ENCODE peak calls at places on chromosomes 6 and 20, in eight cellular contexts. One of them, this sample, is unnamed.

GRCh38 chr6:18207438-18207837 is 52.2 kb downstream of the KDM1B start:
- DNase-seq in fibroblast of lung: peak
- DNase-seq in B cell: no peak
- DNase-seq in mucosa of descending colon: no peak
- DNase-seq in astrocyte of the spinal cord: no peak
- DNase-seq in brain microvascular endothelial cell: no peak
- DNase-seq in GM20000: no peak
- DNase-seq in GM10248: no peak
- DNase-seq in this sample: no peak

GRCh38 chr20:37513764-37514359 is 7.2 kb upstream of the NNAT start:
- DNase-seq in brain microvascular endothelial cell: no peak
- DNase-seq in astrocyte of the spinal cord: no peak
- DNase-seq in B cell: no peak
- DNase-seq in mucosa of descending colon: no peak
- DNase-seq in GM10248: no peak
- DNase-seq in GM20000: no peak
- DNase-seq in fibroblast of lung: no peak
- DNase-seq in this sample: no peak

GRCh38 chr6:27810768-27811298 is 101.4 kb downstream of the OR2B2 start:
- DNase-seq in mucosa of descending colon: no peak
- DNase-seq in B cell: no peak
- DNase-seq in GM10248: no peak
- DNase-seq in brain microvascular endothelial cell: no peak
- DNase-seq in GM20000: no peak
- DNase-seq in astrocyte of the spinal cord: no peak
- DNase-seq in fibroblast of lung: no peak
- DNase-seq in this sample: no peak

GRCh38 chr6:139249387-139249786 is 42.4 kb downstream of the TXLNB start:
- DNase-seq in mucosa of descending colon: no peak
- DNase-seq in B cell: no peak
- DNase-seq in GM20000: peak
- DNase-seq in fibroblast of lung: no peak
- DNase-seq in brain microvascular endothelial cell: no peak
- DNase-seq in astrocyte of the spinal cord: no peak
- DNase-seq in GM10248: no peak
- DNase-seq in this sample: peak

GRCh38 chr6:142207265-142207877 is 60.3 kb downstream of the VTA1 start:
- DNase-seq in astrocyte of the spinal cord: peak
- DNase-seq in B cell: no peak
- DNase-seq in GM10248: no peak
- DNase-seq in brain microvascular endothelial cell: peak
- DNase-seq in GM20000: no peak
- DNase-seq in fibroblast of lung: peak
- DNase-seq in mucosa of descending colon: no peak
- DNase-seq in this sample: no peak

GRCh38 chr6:22399693-22400092 is 102.9 kb upstream of the PRL start:
- DNase-seq in B cell: no peak
- DNase-seq in astrocyte of the spinal cord: peak
- DNase-seq in fibroblast of lung: peak
- DNase-seq in GM20000: no peak
- DNase-seq in brain microvascular endothelial cell: peak
- DNase-seq in GM10248: no peak
- DNase-seq in mucosa of descending colon: no peak
- DNase-seq in this sample: no peak

GRCh38 chr20:32984196-32984595 is 20.0 kb downstream of the SUN5 start:
- DNase-seq in brain microvascular endothelial cell: no peak
- DNase-seq in GM20000: no peak
- DNase-seq in B cell: no peak
- DNase-seq in fibroblast of lung: no peak
- DNase-seq in GM10248: no peak
- DNase-seq in astrocyte of the spinal cord: no peak
- DNase-seq in mucosa of descending colon: peak
- DNase-seq in this sample: no peak

GRCh38 chr6:118784641-118785164 is 109.2 kb upstream of the ASF1A start:
- DNase-seq in fibroblast of lung: no peak
- DNase-seq in GM10248: no peak
- DNase-seq in astrocyte of the spinal cord: no peak
- DNase-seq in mucosa of descending colon: no peak
- DNase-seq in brain microvascular endothelial cell: no peak
- DNase-seq in GM20000: no peak
- DNase-seq in B cell: no peak
- DNase-seq in this sample: no peak

GRCh38 chr6:74479420-74479819 is 726.4 kb downstream of the COL12A1 start:
- DNase-seq in GM10248: no peak
- DNase-seq in astrocyte of the spinal cord: no peak
- DNase-seq in fibroblast of lung: no peak
- DNase-seq in mucosa of descending colon: no peak
- DNase-seq in B cell: no peak
- DNase-seq in GM20000: no peak
- DNase-seq in brain microvascular endothelial cell: no peak
- DNase-seq in this sample: no peak

GRCh38 chr6:129895692-129896091 is 34.6 kb upstream of the TMEM244 start:
- DNase-seq in fibroblast of lung: peak
- DNase-seq in GM10248: no peak
- DNase-seq in mucosa of descending colon: no peak
- DNase-seq in GM20000: peak
- DNase-seq in brain microvascular endothelial cell: no peak
- DNase-seq in B cell: no peak
- DNase-seq in astrocyte of the spinal cord: peak
- DNase-seq in this sample: no peak

GRCh38 chr20:61487346-61488022 is 235.4 kb downstream of the CDH4 start:
- DNase-seq in fibroblast of lung: peak
- DNase-seq in mucosa of descending colon: no peak
- DNase-seq in GM20000: no peak
- DNase-seq in GM10248: no peak
- DNase-seq in B cell: no peak
- DNase-seq in brain microvascular endothelial cell: no peak
- DNase-seq in astrocyte of the spinal cord: no peak
- DNase-seq in this sample: no peak

GRCh38 chr6:131029661-131030297 is 33.3 kb downstream of the EPB41L2 start:
- DNase-seq in B cell: no peak
- DNase-seq in fibroblast of lung: peak
- DNase-seq in brain microvascular endothelial cell: peak
- DNase-seq in mucosa of descending colon: no peak
- DNase-seq in GM10248: peak
- DNase-seq in astrocyte of the spinal cord: peak
- DNase-seq in GM20000: peak
- DNase-seq in this sample: no peak

GRCh38 chr20:38833857-38834164 is 28.3 kb downstream of the PPP1R16B start:
- DNase-seq in fibroblast of lung: no peak
- DNase-seq in GM10248: peak
- DNase-seq in B cell: peak
- DNase-seq in mucosa of descending colon: no peak
- DNase-seq in brain microvascular endothelial cell: no peak
- DNase-seq in GM20000: peak
- DNase-seq in astrocyte of the spinal cord: no peak
- DNase-seq in this sample: peak

GRCh38 chr6:73109659-73110058 is 115.6 kb downstream of the KHDC1L start:
- DNase-seq in mucosa of descending colon: no peak
- DNase-seq in GM20000: no peak
- DNase-seq in astrocyte of the spinal cord: no peak
- DNase-seq in B cell: no peak
- DNase-seq in brain microvascular endothelial cell: no peak
- DNase-seq in GM10248: no peak
- DNase-seq in fibroblast of lung: no peak
- DNase-seq in this sample: no peak

GRCh38 chr20:58566981-58567380 is 51.8 kb upstream of the APCDD1L start:
- DNase-seq in GM10248: no peak
- DNase-seq in B cell: no peak
- DNase-seq in mucosa of descending colon: no peak
- DNase-seq in astrocyte of the spinal cord: no peak
- DNase-seq in fibroblast of lung: no peak
- DNase-seq in GM20000: no peak
- DNase-seq in brain microvascular endothelial cell: no peak
- DNase-seq in this sample: no peak

GRCh38 chr6:89311853-89312531 is 3.1 kb downstream of the GABRR2 start:
- DNase-seq in GM20000: no peak
- DNase-seq in astrocyte of the spinal cord: peak
- DNase-seq in fibroblast of lung: peak
- DNase-seq in B cell: no peak
- DNase-seq in brain microvascular endothelial cell: peak
- DNase-seq in mucosa of descending colon: no peak
- DNase-seq in GM10248: no peak
- DNase-seq in this sample: no peak

GRCh38 chr6:89308525-89309400 is 6.3 kb downstream of the GABRR2 start:
- DNase-seq in mucosa of descending colon: no peak
- DNase-seq in GM10248: no peak
- DNase-seq in GM20000: no peak
- DNase-seq in B cell: no peak
- DNase-seq in fibroblast of lung: no peak
- DNase-seq in brain microvascular endothelial cell: no peak
- DNase-seq in astrocyte of the spinal cord: no peak
- DNase-seq in this sample: no peak

GRCh38 chr6:89313006-89313405 is 2.1 kb downstream of the GABRR2 start:
- DNase-seq in astrocyte of the spinal cord: peak
- DNase-seq in brain microvascular endothelial cell: peak
- DNase-seq in B cell: no peak
- DNase-seq in GM10248: no peak
- DNase-seq in GM20000: no peak
- DNase-seq in fibroblast of lung: peak
- DNase-seq in mucosa of descending colon: no peak
- DNase-seq in this sample: no peak

GRCh38 chr6:89310929-89311328 is 4.2 kb downstream of the GABRR2 start:
- DNase-seq in B cell: no peak
- DNase-seq in fibroblast of lung: no peak
- DNase-seq in GM20000: no peak
- DNase-seq in GM10248: no peak
- DNase-seq in mucosa of descending colon: no peak
- DNase-seq in astrocyte of the spinal cord: peak
- DNase-seq in brain microvascular endothelial cell: no peak
- DNase-seq in this sample: no peak

GRCh38 chr6:89311530-89311852 is 3.6 kb downstream of the GABRR2 start:
- DNase-seq in fibroblast of lung: no peak
- DNase-seq in astrocyte of the spinal cord: no peak
- DNase-seq in GM20000: no peak
- DNase-seq in B cell: no peak
- DNase-seq in mucosa of descending colon: no peak
- DNase-seq in brain microvascular endothelial cell: no peak
- DNase-seq in GM10248: no peak
- DNase-seq in this sample: no peak
- TF ChIP-seq CTCF in fibroblast of lung: no peak
- TF ChIP-seq CTCF in astrocyte of the spinal cord: no peak
- TF ChIP-seq CTCF in GM20000: peak
- TF ChIP-seq CTCF in B cell: no peak
- TF ChIP-seq CTCF in mucosa of descending colon: no peak
- TF ChIP-seq CTCF in brain microvascular endothelial cell: no peak
- TF ChIP-seq CTCF in GM10248: no peak
- TF ChIP-seq CTCF in this sample: no peak

DNA sequence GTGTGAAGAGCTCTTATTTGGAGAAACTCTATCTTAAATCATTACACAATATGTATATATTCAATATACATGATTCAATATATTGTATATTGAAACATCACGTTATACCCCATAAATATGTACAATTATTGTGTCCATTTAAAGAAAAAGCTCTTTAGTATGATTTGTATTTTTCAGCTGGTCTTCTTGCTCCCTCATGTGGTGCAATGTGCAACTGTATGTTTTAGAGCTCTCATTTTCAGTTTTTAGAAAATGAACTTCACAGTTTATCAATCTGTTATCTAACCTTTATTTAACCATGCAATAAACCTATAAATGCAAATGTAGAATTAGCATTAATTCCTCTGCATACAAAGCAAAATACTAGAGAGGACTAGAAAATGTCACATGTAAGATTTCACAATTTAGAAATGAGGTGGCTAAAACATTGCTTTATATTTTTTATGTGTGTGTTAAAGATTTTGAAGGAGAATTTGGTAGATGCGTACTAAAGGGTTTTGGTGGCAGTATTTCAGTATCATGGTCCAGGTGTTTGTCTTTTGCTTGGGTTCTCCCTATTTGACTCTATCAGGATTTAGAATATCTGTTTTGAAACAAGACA is 167.1 kb downstream of the PHF3 start:
- DNase-seq in B cell: no peak
- DNase-seq in mucosa of descending colon: no peak
- DNase-seq in GM20000: peak
- DNase-seq in GM10248: peak
- DNase-seq in brain microvascular endothelial cell: peak
- DNase-seq in fibroblast of lung: peak
- DNase-seq in astrocyte of the spinal cord: peak
- DNase-seq in this sample: peak
- TF ChIP-seq CTCF in B cell: peak
- TF ChIP-seq CTCF in mucosa of descending colon: peak
- TF ChIP-seq CTCF in GM20000: no peak
- TF ChIP-seq CTCF in GM10248: peak
- TF ChIP-seq CTCF in brain microvascular endothelial cell: peak
- TF ChIP-seq CTCF in fibroblast of lung: peak
- TF ChIP-seq CTCF in astrocyte of the spinal cord: peak
- TF ChIP-seq CTCF in this sample: peak

DNA sequence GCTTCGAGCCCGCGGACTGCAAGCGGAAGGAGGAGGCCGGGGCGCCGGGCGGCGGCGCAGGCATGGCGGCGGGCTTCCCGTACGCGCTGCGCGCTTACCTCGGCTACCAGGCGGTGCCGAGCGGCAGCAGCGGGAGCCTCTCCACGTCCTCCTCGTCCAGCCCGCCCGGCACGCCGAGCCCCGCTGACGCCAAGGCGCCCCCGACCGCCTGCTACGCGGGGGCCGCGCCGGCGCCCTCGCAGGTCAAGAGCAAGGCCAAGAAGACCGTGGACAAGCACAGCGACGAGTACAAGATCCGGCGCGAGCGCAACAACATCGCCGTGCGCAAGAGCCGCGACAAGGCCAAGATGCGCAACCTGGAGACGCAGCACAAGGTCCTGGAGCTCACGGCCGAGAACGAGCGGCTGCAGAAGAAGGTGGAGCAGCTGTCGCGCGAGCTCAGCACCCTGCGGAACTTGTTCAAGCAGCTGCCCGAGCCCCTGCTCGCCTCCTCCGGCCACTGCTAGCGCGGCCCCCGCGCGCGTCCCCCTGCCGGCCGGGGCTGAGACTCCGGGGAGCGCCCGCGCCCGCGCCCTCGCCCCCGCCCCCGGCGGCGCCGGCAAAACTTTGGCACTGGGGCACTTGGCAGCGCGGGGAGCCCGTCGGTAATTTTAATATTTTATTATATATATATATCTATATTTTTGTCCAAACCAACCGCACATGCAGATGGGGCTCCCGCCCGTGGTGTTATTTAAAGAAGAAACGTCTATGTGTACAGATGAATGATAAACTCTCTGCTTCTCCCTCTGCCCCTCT is 1.1 kb downstream of the CEBPB start:
- DNase-seq in B cell: peak
- DNase-seq in GM10248: peak
- DNase-seq in GM20000: peak
- DNase-seq in fibroblast of lung: no peak
- DNase-seq in astrocyte of the spinal cord: peak
- DNase-seq in brain microvascular endothelial cell: no peak
- DNase-seq in mucosa of descending colon: peak
- DNase-seq in this sample: peak
- TF ChIP-seq CTCF in B cell: peak
- TF ChIP-seq CTCF in GM10248: peak
- TF ChIP-seq CTCF in GM20000: peak
- TF ChIP-seq CTCF in fibroblast of lung: no peak
- TF ChIP-seq CTCF in astrocyte of the spinal cord: peak
- TF ChIP-seq CTCF in brain microvascular endothelial cell: peak
- TF ChIP-seq CTCF in mucosa of descending colon: no peak
- TF ChIP-seq CTCF in this sample: peak

DNA sequence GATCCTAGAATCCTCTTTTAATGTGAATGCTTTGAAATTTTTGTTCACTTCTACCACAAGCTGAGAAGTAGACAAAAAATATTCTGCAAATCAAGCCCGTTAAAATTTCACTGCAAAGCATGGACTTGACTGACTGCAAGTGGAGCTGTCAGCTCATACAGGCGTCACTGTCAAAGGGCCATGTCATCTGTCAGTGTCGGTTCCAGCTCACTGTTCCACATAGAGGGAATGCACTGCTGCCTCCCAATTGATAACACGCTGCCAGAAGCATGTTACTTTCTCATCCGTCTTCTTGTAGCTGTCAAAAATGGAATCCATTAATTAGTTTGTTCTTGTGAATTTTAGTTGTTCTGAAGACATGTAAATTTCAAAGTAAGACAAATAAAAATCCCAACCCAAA is 50.4 kb upstream of the FBXL4 start:
- DNase-seq in astrocyte of the spinal cord: no peak
- DNase-seq in GM20000: no peak
- DNase-seq in B cell: no peak
- DNase-seq in GM10248: no peak
- DNase-seq in brain microvascular endothelial cell: no peak
- DNase-seq in mucosa of descending colon: no peak
- DNase-seq in fibroblast of lung: no peak
- DNase-seq in this sample: no peak
- TF ChIP-seq CTCF in astrocyte of the spinal cord: no peak
- TF ChIP-seq CTCF in GM20000: no peak
- TF ChIP-seq CTCF in B cell: no peak
- TF ChIP-seq CTCF in GM10248: no peak
- TF ChIP-seq CTCF in brain microvascular endothelial cell: no peak
- TF ChIP-seq CTCF in mucosa of descending colon: no peak
- TF ChIP-seq CTCF in fibroblast of lung: no peak
- TF ChIP-seq CTCF in this sample: no peak